ENCODE peak calls at places on chromosomes 12 and 14, in seven cellular contexts. W, O, N, R, C, I and X are unnamed samples. For H3K4me1, the result is how much of the 10 kb centered on the place peaks cover.

GRCh38 chr12:66735275-66735674 is 56.4 kb upstream of the GRIP1 start:
- DNase-seq in W (no peak), I (no peak), C (no peak), O (no peak), R (no peak), N (no peak), X (no peak)

GRCh38 chr12:115761784-115762183 is 515.7 kb downstream of the MED13L start:
- DNase-seq in R (no peak), W (no peak), O (no peak), C (no peak), N (no peak), I (no peak), X (no peak)

GRCh38 chr12:17110316-17110715 is 504.4 kb upstream of the LMO3 start:
- DNase-seq in W (no peak), N (no peak), I (no peak), R (no peak), C (no peak), O (no peak), X (no peak)

GRCh38 chr14:67857778-67858350 is 38.3 kb downstream of the RAD51B start:
- DNase-seq in R (no peak), N (no peak), I (peak), W (peak), C (no peak), O (no peak), X (no peak)

GRCh38 chr12:122003646-122004611 is 17.8 kb upstream of the BCL7A start:
- DNase-seq in R (no peak), C (peak), I (no peak), O (no peak), W (peak), N (peak), X (no peak)

GRCh38 chr14:61616524-61617185 is 78.7 kb upstream of the HIF1A start:
- DNase-seq in R (no peak), I (no peak), C (no peak), N (no peak), O (no peak), W (no peak), X (no peak)

GRCh38 chr12:116720129-116720528 is 17.7 kb downstream of the SPRING1 start:
- DNase-seq in N (no peak), O (no peak), R (no peak), W (no peak), C (no peak), I (no peak), X (no peak)

GRCh38 chr12:78725033-78725432 is 139.5 kb upstream of the SYT1 start:
- DNase-seq in W (no peak), N (no peak), O (no peak), R (no peak), C (no peak), I (no peak), X (no peak)

GRCh38 chr12:107668743-107669142 is 16.9 kb upstream of the PWP1 start:
- DNase-seq in O (no peak), W (no peak), N (no peak), I (no peak), R (no peak), C (no peak), X (no peak)

GRCh38 chr14:64828096-64828495 is 51.6 kb downstream of the SPTB start:
- DNase-seq in C (no peak), W (no peak), I (no peak), N (no peak), O (no peak), R (no peak), X (no peak)

GRCh38 chr12:129549656-129550055 is 354.2 kb downstream of the TMEM132D start:
- DNase-seq in W (no peak), R (no peak), N (no peak), I (no peak), C (no peak), O (no peak), X (no peak)

GRCh38 chr14:91095178-91095577 is 18.7 kb upstream of the DGLUCY start:
- DNase-seq in I (no peak), O (no peak), R (no peak), N (no peak), W (no peak), C (no peak), X (no peak)

GRCh38 chr14:33642080-33642479 is 308.8 kb downstream of the EGLN3 start:
- DNase-seq in N (no peak), W (no peak), O (no peak), C (no peak), R (no peak), I (no peak), X (no peak)

GRCh38 chr12:131831635-131832041 is 3.4 kb downstream of the MMP17 start:
- DNase-seq in R (no peak), W (no peak), C (no peak), O (no peak), I (peak), N (no peak), X (no peak)

GRCh38 chr12:8890313-8891084 is 23.8 kb upstream of the PHC1 start:
- DNase-seq in R (peak), I (no peak), N (peak), C (peak), W (no peak), O (peak), X (peak)

GRCh38 chr14:101845896-101846295 is 84.4 kb downstream of the PPP2R5C start:
- DNase-seq in I (no peak), C (no peak), R (no peak), N (no peak), O (no peak), W (no peak), X (no peak)

GRCh38 chr12:7113389-7113871 is 4.4 kb upstream of the C1RL start:
- DNase-seq in C (no peak), O (peak), I (peak), W (no peak), N (peak), R (no peak), X (peak)

GRCh38 chr12:113103756-113104450 is 31.7 kb downstream of the RASAL1 start:
- DNase-seq in I (no peak), R (no peak), W (peak), O (peak), N (no peak), C (peak), X (peak)

GRCh38 chr12:6145584-6145983 is 21.1 kb upstream of the VWF start:
- DNase-seq in O (no peak), C (no peak), N (no peak), R (no peak), I (no peak), W (no peak), X (no peak)

GRCh38 chr14:52862652-52863338 is 71.4 kb upstream of the GNPNAT1 start:
- DNase-seq in N (no peak), C (no peak), R (no peak), W (no peak), O (no peak), I (no peak), X (no peak)

GRCh38 chr14:90805662-90806548 is 10.3 kb downstream of the TTC7B start:
- DNase-seq in I (no peak), O (no peak), W (no peak), C (no peak), N (no peak), R (no peak), X (no peak)

GRCh38 chr12:65133879-65134278 is 12.8 kb upstream of the WIF1 start:
- DNase-seq in W (no peak), C (no peak), R (no peak), N (no peak), I (no peak), O (no peak), X (no peak)

GRCh38 chr12:43309845-43310405 is 242.1 kb downstream of the ADAMTS20 start:
- DNase-seq in I (no peak), W (no peak), N (no peak), O (no peak), C (no peak), R (no peak), X (no peak)

GRCh38 chr12:27537855-27538675 is 14.1 kb downstream of the PPFIBP1 start:
- DNase-seq in O (no peak), W (no peak), N (no peak), C (no peak), I (no peak), R (no peak), X (no peak)

GRCh38 chr12:27542628-27543027 is 18.6 kb downstream of the PPFIBP1 start:
- DNase-seq in W (no peak), C (no peak), R (no peak), I (no peak), N (no peak), O (no peak), X (no peak)

GRCh38 chr12:27539191-27539631 is 15.2 kb downstream of the PPFIBP1 start:
- DNase-seq in W (no peak), O (peak), R (no peak), C (no peak), I (no peak), N (no peak), X (no peak)

GRCh38 chr12:27545666-27546065 is 21.7 kb downstream of the PPFIBP1 start:
- DNase-seq in R (no peak), I (no peak), N (no peak), C (no peak), O (no peak), W (no peak), X (no peak)

DNA sequence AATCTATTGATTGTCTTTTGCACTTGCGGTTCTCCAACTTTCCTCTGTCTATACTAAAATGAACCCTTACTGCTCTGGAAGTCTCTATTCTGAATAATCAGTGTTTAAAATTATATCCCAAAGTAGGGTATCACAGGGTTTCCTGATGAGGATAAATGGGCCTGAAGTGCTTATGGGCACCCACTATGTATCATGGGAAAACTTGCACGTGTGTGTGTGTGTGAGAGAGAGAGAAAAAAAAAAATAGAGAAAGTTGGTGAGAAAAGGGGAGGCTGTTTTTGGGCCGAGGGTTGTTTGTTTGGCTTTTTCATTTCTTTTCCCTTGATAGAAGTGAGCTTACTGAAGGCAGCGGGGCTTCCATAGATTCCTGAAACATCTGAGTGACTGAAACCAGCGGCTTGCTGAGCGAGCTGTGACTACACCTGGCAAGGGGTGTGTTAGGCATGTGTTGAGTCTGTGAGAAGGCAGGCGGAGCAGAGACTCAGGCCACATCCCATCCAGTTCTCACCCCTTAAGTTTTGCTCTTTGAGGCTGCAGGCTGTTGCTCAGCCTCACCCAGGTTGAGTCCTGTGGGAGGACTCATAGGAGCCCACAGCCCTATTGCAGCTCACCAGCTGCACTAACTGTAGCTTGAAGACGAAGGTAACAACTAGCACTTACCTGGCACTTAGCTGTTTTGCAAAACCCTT is 17.2 kb downstream of the PPFIBP1 start:
- DNase-seq in W (no peak), O (no peak), C (no peak), N (no peak), I (no peak), R (no peak), X (no peak)
- H3K4me1 ChIP-seq in W (half or more), O (under half), C (under half), N (under half), I (half or more), R (under half), X (under half)

GRCh38 chr12:89454080-89454848 is 70.3 kb downstream of the GALNT4 start:
- DNase-seq in I (no peak), O (no peak), N (no peak), R (no peak), W (no peak), C (no peak), X (no peak)
- H3K4me1 ChIP-seq in I (under half), O (under half), N (under half), R (under half), W (under half), C (under half), X (under half)

DNA sequence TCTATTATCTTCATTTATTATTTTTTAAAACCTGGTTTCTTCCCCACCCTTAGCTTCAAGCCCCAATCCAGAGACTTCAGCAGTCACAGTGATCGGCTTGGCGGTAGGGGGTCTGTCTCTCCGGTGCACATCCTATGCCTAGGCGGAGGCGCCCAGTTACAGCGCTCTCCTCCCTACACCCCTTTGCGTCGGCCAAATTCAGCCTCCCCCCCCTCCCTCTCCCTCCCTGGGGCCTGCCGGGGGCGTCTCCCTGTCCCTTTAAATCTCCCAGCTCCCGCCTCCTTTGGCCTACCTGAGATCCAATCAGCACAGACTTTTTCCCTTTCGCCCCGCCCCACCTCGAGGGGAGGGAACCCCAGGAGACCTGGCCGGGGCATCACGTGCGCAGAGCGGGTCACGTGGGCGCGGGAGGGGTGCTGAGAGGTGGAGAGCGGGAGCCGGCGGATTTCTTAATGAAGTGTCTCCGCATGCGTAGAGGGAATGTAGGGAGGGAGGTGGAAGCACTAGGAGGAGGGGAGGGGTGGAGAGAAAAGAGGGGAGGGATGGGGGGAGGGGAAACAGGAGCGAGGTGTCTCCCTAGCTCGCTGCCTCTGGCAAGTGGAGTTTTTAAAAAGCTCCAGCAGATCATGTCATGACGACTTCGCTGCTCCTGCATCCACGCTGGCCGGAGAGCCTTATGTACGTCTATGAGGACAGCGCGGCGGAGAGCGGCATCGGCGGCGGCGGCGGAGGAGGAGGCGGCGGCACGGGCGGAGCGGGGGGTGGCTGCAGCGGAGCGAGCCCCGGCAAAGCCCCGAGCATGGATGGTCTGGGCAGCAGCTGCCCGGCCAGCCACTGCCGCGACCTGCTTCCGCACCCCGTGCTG is at the start of gene HOXC13:
- DNase-seq in N (no peak), W (peak), O (peak), R (no peak), C (no peak), I (no peak), X (no peak)
- H3K4me1 ChIP-seq in N (under half), W (under half), O (under half), R (under half), C (under half), I (under half), X (under half)

GRCh38 chr12:27179399-27180214 is 64.5 kb upstream of the STK38L start:
- DNase-seq in R (no peak), O (no peak), N (no peak), I (no peak), W (no peak), C (no peak), X (peak)

GRCh38 chr12:27178251-27178650 is 65.8 kb upstream of the STK38L start:
- DNase-seq in I (no peak), R (no peak), O (no peak), N (no peak), W (no peak), C (no peak), X (no peak)

GRCh38 chr12:27177716-27178115 is 66.4 kb upstream of the STK38L start:
- DNase-seq in C (no peak), O (no peak), N (no peak), R (no peak), W (no peak), I (no peak), X (no peak)

GRCh38 chr12:27180862-27181261 is 63.2 kb upstream of the STK38L start:
- DNase-seq in W (no peak), R (no peak), I (no peak), N (no peak), O (no peak), C (no peak), X (no peak)

DNA sequence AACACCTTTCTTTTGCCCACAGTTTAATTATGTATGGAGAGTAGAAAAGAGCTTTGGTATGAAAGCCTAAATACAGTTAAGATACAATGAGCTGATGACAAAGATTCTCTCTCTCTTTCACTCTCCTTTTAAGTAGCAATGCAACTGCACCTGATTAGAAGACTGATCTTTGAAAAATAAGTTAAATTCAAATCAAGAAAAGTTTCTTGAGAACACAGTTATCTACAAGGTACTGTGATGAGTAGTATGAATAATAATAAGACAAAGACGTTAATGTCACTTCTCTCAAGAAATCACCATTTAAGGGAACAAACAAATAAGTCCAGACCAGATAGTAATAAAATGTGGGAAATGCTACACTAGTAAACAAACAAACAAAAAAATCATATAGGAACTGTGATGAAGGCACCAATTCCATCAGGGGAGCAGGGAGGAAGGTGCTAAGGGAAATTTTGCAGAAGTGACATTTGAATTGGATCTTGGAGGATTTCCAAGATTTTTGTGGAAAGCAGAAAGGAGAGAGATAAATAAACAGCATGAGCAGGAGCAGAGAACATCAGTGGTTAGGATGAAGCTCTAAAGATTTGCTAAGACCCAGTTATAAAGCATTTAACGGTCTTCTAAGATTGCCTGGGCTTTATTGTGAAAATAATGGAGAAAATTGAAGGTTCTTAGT is 65.2 kb upstream of the STK38L start:
- DNase-seq in C (no peak), O (no peak), R (no peak), I (no peak), N (no peak), W (no peak), X (no peak)
- H3K4me1 ChIP-seq in C (under half), O (under half), R (under half), I (under half), N (under half), W (under half), X (under half)